ENCODE peak calls at places on chromosomes 11 and 22, in six cellular contexts. Y is fibroblast of the aortic adventitia, U is Calu3, J is dorsolateral prefrontal cortex, F is RWPE2, Q is lung. R is an unnamed sample.

GRCh38 chr11:133945087-133945974 is 11.4 kb downstream of the IGSF9B start:
- DNase-seq in F (no peak), Q (no peak), Y (peak; percentile 66), J (no peak), U (peak; percentile 40), R (no peak)

GRCh38 chr11:103631841-103632240 is 404.6 kb upstream of the DDI1 start:
- DNase-seq in U (no peak), Q (no peak), F (no peak), Y (peak; percentile 70), J (no peak), R (no peak)

GRCh38 chr11:113587318-113587739 is 112.1 kb upstream of the DRD2 start:
- DNase-seq in Q (no peak), U (no peak), J (no peak), Y (no peak), F (no peak), R (no peak)

GRCh38 chr11:46235777-46236688 is 41.4 kb upstream of the CREB3L1 start:
- DNase-seq in F (no peak), J (no peak), U (no peak), Q (no peak), Y (peak; percentile 18), R (no peak)

GRCh38 chr11:61897387-61898246 is 6.3 kb upstream of the FADS3 start:
- DNase-seq in J (peak; percentile 75), F (no peak), Y (peak; percentile 67), Q (peak; percentile 78), U (peak; percentile 91), R (peak; percentile 41)

GRCh38 chr11:46666982-46667590 is 33.3 kb downstream of the ARHGAP1 start:
- DNase-seq in F (no peak), J (no peak), Q (no peak), Y (peak; percentile 25), U (no peak), R (no peak)

GRCh38 chr11:77104727-77105126 is 2.1 kb downstream of the OMP start:
- DNase-seq in U (no peak), Y (no peak), J (no peak), Q (no peak), F (no peak), R (peak; percentile 22)

GRCh38 chr11:46969379-46969778 is 32.8 kb downstream of the CSTPP1 start:
- DNase-seq in J (no peak), Q (no peak), Y (no peak), F (no peak), U (no peak), R (no peak)

GRCh38 chr11:377174-377865 is 8.0 kb downstream of the B4GALNT4 start:
- DNase-seq in Q (no peak), Y (no peak), J (no peak), F (no peak), U (no peak), R (no peak)

GRCh38 chr11:134120143-134120850 is 51.4 kb downstream of the JAM3 start:
- DNase-seq in J (peak; percentile 70), Q (no peak), U (no peak), Y (peak; percentile 97), F (no peak), R (peak; percentile 92)

GRCh38 chr11:126317681-126318641 is 14.1 kb downstream of the DCPS start:
- DNase-seq in U (no peak), Q (peak; percentile 55), Y (peak; percentile 90), J (no peak), F (peak; percentile 15), R (peak; percentile 61)

GRCh38 chr11:613369-613968 is 2.3 kb downstream of the IRF7 start:
- DNase-seq in J (no peak), U (peak; percentile 66), Y (no peak), F (peak; percentile 92), Q (peak; percentile 63), R (no peak)

GRCh38 chr11:121754603-121755002 is 301.8 kb upstream of the SORL1-AS1 start:
- DNase-seq in F (no peak), Y (peak; percentile 73), Q (no peak), U (no peak), J (no peak), R (no peak)

GRCh38 chr11:926341-926916 is 759 bp downstream of the AP2A2 start:
- DNase-seq in Q (peak; percentile 46), J (no peak), Y (peak; percentile 65), F (no peak), U (no peak), R (peak; percentile 72)

GRCh38 chr11:1176224-1177019 is 18.7 kb downstream of the MUC5AC start:
- DNase-seq in J (no peak), U (no peak), Q (no peak), F (no peak), Y (no peak), R (no peak)

GRCh38 chr11:69486773-69487266 is 5.4 kb downstream of the LINC01488 start:
- DNase-seq in Y (no peak), U (no peak), F (no peak), Q (no peak), J (no peak), R (no peak)

GRCh38 chr11:126968915-126969314 is 31.7 kb downstream of the KIRREL3 start:
- DNase-seq in U (no peak), F (no peak), J (no peak), Q (no peak), Y (no peak), R (no peak)

GRCh38 chr11:77705195-77705876 is 67.7 kb upstream of the CLNS1A start:
- DNase-seq in F (no peak), Q (no peak), J (no peak), Y (peak; percentile 22), U (peak; percentile 79), R (peak; percentile 12)

GRCh38 chr11:123062892-123063395 is 1.0 kb upstream of the HSPA8 start:
- DNase-seq in Q (no peak), J (no peak), Y (peak; percentile 62), F (no peak), U (no peak), R (peak; percentile 37)

GRCh38 chr22:49967333-49968241 is 7.0 kb downstream of the PIM3 start:
- DNase-seq in Y (peak; percentile 52), J (peak; percentile 67), Q (peak; percentile 46), F (peak; percentile 60), U (no peak), R (peak; percentile 21)

GRCh38 chr11:65424200-65425104 is 1.9 kb downstream of the NEAT1 start:
- DNase-seq in Y (peak; percentile 82), U (no peak), J (no peak), Q (no peak), F (peak; percentile 47), R (peak; percentile 50)

GRCh38 chr11:31340903-31341572 is 28.5 kb downstream of the DCDC1 start:
- DNase-seq in Q (no peak), F (no peak), J (no peak), U (peak; percentile 10), Y (peak; percentile 46), R (peak; percentile 42)

GRCh38 chr11:1256257-1257045 is 33.6 kb downstream of the MUC5B start:
- DNase-seq in U (no peak), F (no peak), J (no peak), Y (no peak), Q (no peak), R (no peak)

GRCh38 chr22:28016781-28017557 is 97.9 kb upstream of the PITPNB start:
- DNase-seq in F (peak; percentile 30), Y (no peak), J (no peak), Q (no peak), U (no peak), R (no peak)

GRCh38 chr11:72725731-72726042 is 26.5 kb downstream of the ARAP1 start:
- DNase-seq in J (no peak), F (no peak), Y (no peak), U (no peak), Q (no peak), R (no peak)

GRCh38 chr11:724063-724732 is 18.2 kb downstream of the EPS8L2 start:
- DNase-seq in Q (no peak), F (no peak), U (no peak), Y (no peak), J (no peak), R (no peak)

GRCh38 chr22:46066691-46067090 is 83.6 kb upstream of the PPARA start:
- DNase-seq in U (no peak), Y (peak; percentile 70), J (peak; percentile 47), F (no peak), Q (no peak), R (no peak)

GRCh38 chr11:76667271-76667818 is 3.2 kb downstream of the LRRC32 start:
- DNase-seq in U (no peak), Y (no peak), J (peak; percentile 26), F (peak; percentile 39), Q (no peak), R (no peak)

GRCh38 chr11:71118671-71119250 is 133.6 kb downstream of the SHANK2 start:
- DNase-seq in F (no peak), U (no peak), Q (no peak), Y (no peak), J (no peak), R (no peak)

GRCh38 chr22:44575344-44576268 is 77.6 kb upstream of the RTL6 start:
- DNase-seq in J (no peak), U (no peak), Q (no peak), F (peak; percentile 17), Y (no peak), R (no peak)
- TF ChIP-seq CTCF in J (no peak), U (no peak), Q (no peak), F (no peak), Y (no peak), R (no peak)

DNA sequence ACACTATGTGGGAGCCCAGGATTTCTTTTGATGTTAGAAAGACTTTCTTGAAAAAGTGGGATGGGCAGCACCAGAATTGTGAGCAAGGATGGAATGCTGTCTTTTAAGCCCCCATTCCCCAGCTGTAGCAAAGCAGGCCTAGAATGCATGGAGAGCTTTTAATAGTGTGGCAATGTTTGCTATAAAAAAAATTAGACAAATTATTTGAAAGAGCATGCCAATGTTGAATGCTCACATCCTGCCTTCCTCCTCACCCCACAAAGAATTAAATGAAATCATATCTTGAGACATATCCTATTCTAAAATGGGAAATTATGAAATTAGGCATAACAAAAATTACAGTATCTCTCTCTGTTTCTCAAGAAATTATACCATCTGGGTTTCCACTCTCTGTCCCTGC is 154.7 kb downstream of the C11orf91 start:
- DNase-seq in J (no peak), Y (peak; percentile 42), Q (no peak), U (no peak), F (no peak), R (no peak)
- TF ChIP-seq CTCF in J (no peak), Y (no peak), Q (no peak), U (no peak), F (no peak), R (no peak)

GRCh38 chr22:48661984-48662383 is 1165.7 kb downstream of the BRD1 start:
- DNase-seq in Y (no peak), J (no peak), F (no peak), Q (no peak), U (no peak), R (no peak)

GRCh38 chr22:48662476-48663150 is 1165.1 kb downstream of the BRD1 start:
- DNase-seq in U (no peak), J (no peak), Y (no peak), F (no peak), Q (no peak), R (no peak)

GRCh38 chr22:48665286-48666010 is 1162.2 kb downstream of the BRD1 start:
- DNase-seq in J (no peak), Y (no peak), F (no peak), Q (no peak), U (no peak), R (no peak)

GRCh38 chr22:48664586-48664985 is 1163.1 kb downstream of the BRD1 start:
- DNase-seq in J (no peak), U (no peak), F (no peak), Q (no peak), Y (no peak), R (no peak)

GRCh38 chr22:48663297-48663696 is 1164.4 kb downstream of the BRD1 start:
- DNase-seq in F (no peak), J (no peak), Q (no peak), U (no peak), Y (no peak), R (no peak)
- TF ChIP-seq CTCF in F (no peak), J (peak; percentile 37), Q (no peak), U (peak; percentile 29), Y (peak; percentile 19), R (peak; percentile 67)

GRCh38 chr11:105579111-105579510 is 30.8 kb upstream of the GRIA4 start:
- DNase-seq in U (no peak), F (no peak), Y (no peak), Q (no peak), J (no peak), R (no peak)
- TF ChIP-seq CTCF in U (no peak), F (no peak), Y (no peak), Q (no peak), J (no peak), R (no peak)